ENCODE peak calls at places on chromosome 3, in five cellular contexts. One of them, this sample, is unnamed.

GRCh38 chr3:186160691-186161243 is 51.9 kb upstream of the ETV5 start:
- DNase-seq in GM06990: no peak
- DNase-seq in pons: no peak
- DNase-seq in cardiac fibroblast: no peak
- DNase-seq in neural crest cell: no peak
- DNase-seq in this sample: no peak

GRCh38 chr3:78483070-78483469 is 1284.7 kb downstream of the ROBO1 start:
- DNase-seq in GM06990: no peak
- DNase-seq in pons: no peak
- DNase-seq in cardiac fibroblast: no peak
- DNase-seq in neural crest cell: no peak
- DNase-seq in this sample: no peak

GRCh38 chr3:165133188-165133899 is 55.0 kb upstream of the SI start:
- DNase-seq in GM06990: no peak
- DNase-seq in pons: no peak
- DNase-seq in cardiac fibroblast: no peak
- DNase-seq in neural crest cell: no peak
- DNase-seq in this sample: no peak

GRCh38 chr3:187026321-187026678 is 96.0 kb downstream of the ST6GAL1 start:
- DNase-seq in GM06990: no peak
- DNase-seq in pons: no peak
- DNase-seq in cardiac fibroblast: no peak
- DNase-seq in neural crest cell: no peak
- DNase-seq in this sample: no peak

GRCh38 chr3:32316319-32316718 is 75.3 kb upstream of the CMTM7 start:
- DNase-seq in GM06990: no peak
- DNase-seq in pons: no peak
- DNase-seq in cardiac fibroblast: no peak
- DNase-seq in neural crest cell: no peak
- DNase-seq in this sample: no peak

GRCh38 chr3:48926425-48927392 is 8.1 kb downstream of the ARIH2 start:
- DNase-seq in GM06990: no peak
- DNase-seq in pons: no peak
- DNase-seq in cardiac fibroblast: no peak
- DNase-seq in neural crest cell: no peak
- DNase-seq in this sample: no peak

GRCh38 chr3:197491923-197492664 is 63.7 kb downstream of the BDH1 start:
- DNase-seq in GM06990: no peak
- DNase-seq in pons: no peak
- DNase-seq in cardiac fibroblast: no peak
- DNase-seq in neural crest cell: no peak
- DNase-seq in this sample: no peak

GRCh38 chr3:108602249-108602934 is 12.9 kb downstream of the DZIP3 start:
- DNase-seq in GM06990: no peak
- DNase-seq in pons: no peak
- DNase-seq in cardiac fibroblast: no peak
- DNase-seq in neural crest cell: no peak
- DNase-seq in this sample: no peak

GRCh38 chr3:156554515-156554841 is 439 bp downstream of the SSR3 start:
- DNase-seq in GM06990: no peak
- DNase-seq in pons: no peak
- DNase-seq in cardiac fibroblast: no peak
- DNase-seq in neural crest cell: no peak
- DNase-seq in this sample: no peak

GRCh38 chr3:186931487-186932280 is 1.4 kb downstream of the ST6GAL1 start:
- DNase-seq in GM06990: peak
- DNase-seq in pons: no peak
- DNase-seq in cardiac fibroblast: peak
- DNase-seq in neural crest cell: peak
- DNase-seq in this sample: peak

GRCh38 chr3:33380653-33381052 is 59.6 kb downstream of the UBP1 start:
- DNase-seq in GM06990: no peak
- DNase-seq in pons: no peak
- DNase-seq in cardiac fibroblast: no peak
- DNase-seq in neural crest cell: no peak
- DNase-seq in this sample: no peak

GRCh38 chr3:194133661-194134230 is 2.2 kb upstream of the HES1 start:
- DNase-seq in GM06990: peak
- DNase-seq in pons: no peak
- DNase-seq in cardiac fibroblast: peak
- DNase-seq in neural crest cell: peak
- DNase-seq in this sample: peak

GRCh38 chr3:126664591-126665214 is 9.8 kb upstream of the TXNRD3 start:
- DNase-seq in GM06990: no peak
- DNase-seq in pons: no peak
- DNase-seq in cardiac fibroblast: peak
- DNase-seq in neural crest cell: no peak
- DNase-seq in this sample: no peak

GRCh38 chr3:100257601-100258000 is 3.2 kb upstream of the TBC1D23 start:
- DNase-seq in GM06990: no peak
- DNase-seq in pons: no peak
- DNase-seq in cardiac fibroblast: peak
- DNase-seq in neural crest cell: no peak
- DNase-seq in this sample: no peak

GRCh38 chr3:190131329-190131728 is 10.6 kb upstream of the P3H2 start:
- DNase-seq in GM06990: no peak
- DNase-seq in pons: no peak
- DNase-seq in cardiac fibroblast: peak
- DNase-seq in neural crest cell: no peak
- DNase-seq in this sample: no peak

GRCh38 chr3:14791343-14791945 is 27.3 kb upstream of the FGD5 start:
- DNase-seq in GM06990: peak
- DNase-seq in pons: no peak
- DNase-seq in cardiac fibroblast: peak
- DNase-seq in neural crest cell: peak
- DNase-seq in this sample: peak

GRCh38 chr3:151962371-151962770 is 88.9 kb downstream of the SUCNR1 start:
- DNase-seq in GM06990: no peak
- DNase-seq in pons: no peak
- DNase-seq in cardiac fibroblast: no peak
- DNase-seq in neural crest cell: no peak
- DNase-seq in this sample: no peak

GRCh38 chr3:48140284-48140683 is 47.9 kb downstream of the CDC25A start:
- DNase-seq in GM06990: no peak
- DNase-seq in pons: no peak
- DNase-seq in cardiac fibroblast: no peak
- DNase-seq in neural crest cell: no peak
- DNase-seq in this sample: no peak

GRCh38 chr3:195030791-195031321 is 240.1 kb downstream of the XXYLT1 start:
- DNase-seq in GM06990: no peak
- DNase-seq in pons: no peak
- DNase-seq in cardiac fibroblast: no peak
- DNase-seq in neural crest cell: no peak
- DNase-seq in this sample: no peak

GRCh38 chr3:23376516-23377248 is 173.6 kb downstream of the UBE2E2 start:
- DNase-seq in GM06990: no peak
- DNase-seq in pons: no peak
- DNase-seq in cardiac fibroblast: no peak
- DNase-seq in neural crest cell: no peak
- DNase-seq in this sample: no peak

GRCh38 chr3:139559541-139559940 is 20.0 kb upstream of the RBP1 start:
- DNase-seq in GM06990: no peak
- DNase-seq in pons: no peak
- DNase-seq in cardiac fibroblast: peak
- DNase-seq in neural crest cell: no peak
- DNase-seq in this sample: no peak

GRCh38 chr3:66468016-66468735 is 32.6 kb downstream of the LRIG1 start:
- DNase-seq in GM06990: no peak
- DNase-seq in pons: no peak
- DNase-seq in cardiac fibroblast: peak
- DNase-seq in neural crest cell: no peak
- DNase-seq in this sample: no peak

GRCh38 chr3:48716508-48716981 is 476 bp downstream of the IP6K2 start:
- DNase-seq in GM06990: peak
- DNase-seq in pons: no peak
- DNase-seq in cardiac fibroblast: no peak
- DNase-seq in neural crest cell: peak
- DNase-seq in this sample: peak

GRCh38 chr3:31408720-31409119 is 124.0 kb upstream of the STT3B start:
- DNase-seq in GM06990: no peak
- DNase-seq in pons: no peak
- DNase-seq in cardiac fibroblast: no peak
- DNase-seq in neural crest cell: no peak
- DNase-seq in this sample: no peak

GRCh38 chr3:100875239-100875638 is 118.0 kb downstream of the ABI3BP start:
- DNase-seq in GM06990: no peak
- DNase-seq in pons: no peak
- DNase-seq in cardiac fibroblast: peak
- DNase-seq in neural crest cell: no peak
- DNase-seq in this sample: no peak

GRCh38 chr3:65907232-65908130 is 131.2 kb downstream of the MAGI1 start:
- DNase-seq in GM06990: no peak
- DNase-seq in pons: no peak
- DNase-seq in cardiac fibroblast: no peak
- DNase-seq in neural crest cell: no peak
- DNase-seq in this sample: no peak

GRCh38 chr3:63911395-63911900 is 735 bp downstream of the SCAANT1 start:
- DNase-seq in GM06990: no peak
- DNase-seq in pons: peak
- DNase-seq in cardiac fibroblast: no peak
- DNase-seq in neural crest cell: no peak
- DNase-seq in this sample: no peak

GRCh38 chr3:31847760-31848159 is 133.3 kb downstream of the OSBPL10 start:
- DNase-seq in GM06990: no peak
- DNase-seq in pons: no peak
- DNase-seq in cardiac fibroblast: no peak
- DNase-seq in neural crest cell: no peak
- DNase-seq in this sample: no peak

GRCh38 chr3:174168538-174169254 is 690.4 kb upstream of the NAALADL2 start:
- DNase-seq in GM06990: no peak
- DNase-seq in pons: no peak
- DNase-seq in cardiac fibroblast: no peak
- DNase-seq in neural crest cell: no peak
- DNase-seq in this sample: no peak

GRCh38 chr3:114308830-114309229 is 15.0 kb downstream of the TIGIT start:
- DNase-seq in GM06990: peak
- DNase-seq in pons: no peak
- DNase-seq in cardiac fibroblast: no peak
- DNase-seq in neural crest cell: no peak
- DNase-seq in this sample: no peak

GRCh38 chr3:138578141-138578540 is 15.9 kb downstream of the CEP70 start:
- DNase-seq in GM06990: peak
- DNase-seq in pons: no peak
- DNase-seq in cardiac fibroblast: no peak
- DNase-seq in neural crest cell: no peak
- DNase-seq in this sample: no peak